ENCODE peak calls at places on chromosomes 2 and 18, in eight cellular contexts. Q is Caco-2, W is GM20000, G is GM13977, V is thoracic aorta, R is stomach, O is hepatocyte, A is lower lobe of right lung. Y is an unnamed sample.
A peak's percentile ranks its signal among the peaks of the same experiment; 100 is the strongest.

GRCh38 chr2:237629739-237630138 is 2.4 kb downstream of the LRRFIP1 start:
- DNase-seq in Q (no peak), W (no peak), G (no peak), V (no peak), R (no peak), O (no peak), A (no peak), Y (no peak)

GRCh38 chr2:144248350-144249034 is 271.4 kb downstream of the ZEB2 start:
- DNase-seq in Q (no peak), W (no peak), G (no peak), V (no peak), R (no peak), O (no peak), A (no peak), Y (no peak)

GRCh38 chr2:9417725-9418124 is 5.6 kb downstream of the ITGB1BP1 start:
- DNase-seq in Q (no peak), W (no peak), G (no peak), V (no peak), R (no peak), O (no peak), A (no peak), Y (no peak)

GRCh38 chr2:46705663-46706062 is 209.9 kb downstream of the MCFD2 start:
- DNase-seq in Q (no peak), W (no peak), G (no peak), V (no peak), R (no peak), O (no peak), A (no peak), Y (no peak)

GRCh38 chr2:222087998-222088397 is 210.8 kb downstream of the PAX3 start:
- DNase-seq in Q (no peak), W (no peak), G (no peak), V (no peak), R (no peak), O (no peak), A (no peak), Y (no peak)

GRCh38 chr2:169365093-169365483 is 2.8 kb upstream of the LRP2 start:
- DNase-seq in Q (no peak), W (peak; percentile 59), G (peak; percentile 58), V (no peak), R (no peak), O (no peak), A (no peak), Y (peak; percentile 42)

GRCh38 chr2:95271381-95271971 is 2.8 kb upstream of the PROM2 start:
- DNase-seq in Q (no peak), W (no peak), G (no peak), V (no peak), R (peak; percentile 16), O (no peak), A (peak; percentile 17), Y (no peak)

GRCh38 chr2:74188018-74188601 is 9.4 kb upstream of the MOB1A start:
- DNase-seq in Q (peak; percentile 44), W (no peak), G (no peak), V (no peak), R (no peak), O (peak; percentile 8), A (no peak), Y (no peak)

GRCh38 chr2:221215487-221215886 is 356.6 kb downstream of the EPHA4 start:
- DNase-seq in Q (no peak), W (no peak), G (no peak), V (no peak), R (no peak), O (no peak), A (no peak), Y (no peak)

GRCh38 chr2:211487746-211488145 is 931.3 kb downstream of the CPS1 start:
- DNase-seq in Q (no peak), W (no peak), G (no peak), V (no peak), R (no peak), O (no peak), A (no peak), Y (no peak)

GRCh38 chr2:38549066-38549465 is 53.7 kb downstream of the HNRNPLL start:
- DNase-seq in Q (no peak), W (no peak), G (no peak), V (no peak), R (no peak), O (no peak), A (no peak), Y (no peak)

GRCh38 chr2:44016282-44016681 is 20.5 kb upstream of the LRPPRC start:
- DNase-seq in Q (peak; percentile 82), W (peak; percentile 24), G (no peak), V (no peak), R (peak; percentile 43), O (peak; percentile 75), A (no peak), Y (peak; percentile 24)

GRCh38 chr2:99140860-99141109 is 722 bp upstream of the C2orf15 start:
- DNase-seq in Q (no peak), W (no peak), G (no peak), V (no peak), R (no peak), O (no peak), A (no peak), Y (peak; percentile 16)

GRCh38 chr18:57846258-57846657 is 43.1 kb upstream of the ATP8B1 start:
- DNase-seq in Q (peak; percentile 40), W (no peak), G (no peak), V (no peak), R (peak; percentile 40), O (peak; percentile 64), A (no peak), Y (no peak)

GRCh38 chr18:7946724-7947377 is 379.7 kb downstream of the PTPRM start:
- DNase-seq in Q (peak; percentile 10), W (no peak), G (no peak), V (no peak), R (peak; percentile 42), O (peak; percentile 73), A (no peak), Y (no peak)

GRCh38 chr2:31704561-31705212 is 123.9 kb upstream of the SRD5A2 start:
- DNase-seq in Q (no peak), W (no peak), G (no peak), V (no peak), R (peak; percentile 76), O (no peak), A (no peak), Y (no peak)

GRCh38 chr2:54483426-54483825 is 27.3 kb downstream of the SPTBN1 start:
- DNase-seq in Q (no peak), W (no peak), G (no peak), V (no peak), R (no peak), O (no peak), A (no peak), Y (no peak)

GRCh38 chr18:24446953-24447537 is 13.4 kb upstream of the HRH4 start:
- DNase-seq in Q (no peak), W (no peak), G (no peak), V (no peak), R (no peak), O (peak; percentile 27), A (no peak), Y (no peak)

GRCh38 chr2:164599954-164600589 is 21.2 kb downstream of the GRB14 start:
- DNase-seq in Q (peak; percentile 80), W (peak; percentile 29), G (peak; percentile 33), V (no peak), R (peak; percentile 30), O (peak; percentile 81), A (no peak), Y (peak; percentile 23)

GRCh38 chr2:108834620-108835019 is 48.0 kb downstream of the CCDC138 start:
- DNase-seq in Q (no peak), W (no peak), G (no peak), V (no peak), R (no peak), O (no peak), A (no peak), Y (no peak)

GRCh38 chr18:10051877-10052631 is 138.2 kb downstream of the VAPA start:
- DNase-seq in Q (no peak), W (no peak), G (no peak), V (no peak), R (peak; percentile 42), O (peak; percentile 35), A (no peak), Y (no peak)

GRCh38 chr2:120439637-120440384 is 93.9 kb downstream of the INHBB start:
- DNase-seq in Q (no peak), W (no peak), G (no peak), V (no peak), R (no peak), O (peak; percentile 29), A (no peak), Y (no peak)

GRCh38 chr2:69027060-69027459 is 14.1 kb downstream of the ANTXR1 start:
- DNase-seq in Q (no peak), W (no peak), G (no peak), V (no peak), R (no peak), O (no peak), A (no peak), Y (no peak)

GRCh38 chr18:27400001-27400400 is 214.9 kb upstream of the CHST9 start:
- DNase-seq in Q (peak; percentile 3), W (no peak), G (no peak), V (no peak), R (no peak), O (no peak), A (no peak), Y (no peak)
- TF ChIP-seq CTCF in Q (no peak), W (no peak), G (no peak), V (no peak), R (no peak), O (no peak), A (no peak), Y (no peak)

GRCh38 chr18:43789234-43790000 is 512.1 kb upstream of the SYT4 start:
- DNase-seq in Q (no peak), W (no peak), G (no peak), V (no peak), R (no peak), O (peak; percentile 22), A (no peak), Y (no peak)
- TF ChIP-seq CTCF in Q (no peak), W (no peak), G (no peak), V (no peak), R (no peak), O (peak; percentile 60), A (peak; percentile 24), Y (no peak)

GRCh38 chr2:64865831-64866146 is 123.4 kb upstream of the SLC1A4 start:
- DNase-seq in Q (no peak), W (no peak), G (no peak), V (no peak), R (no peak), O (no peak), A (no peak), Y (no peak)
- TF ChIP-seq CTCF in Q (no peak), W (no peak), G (no peak), V (no peak), R (no peak), O (no peak), A (peak; percentile 45), Y (no peak)

GRCh38 chr2:21469158-21469557 is 345.4 kb downstream of the TDRD15 start:
- DNase-seq in Q (no peak), W (no peak), G (no peak), V (no peak), R (no peak), O (no peak), A (no peak), Y (no peak)

GRCh38 chr2:21467910-21468309 is 344.1 kb downstream of the TDRD15 start:
- DNase-seq in Q (no peak), W (no peak), G (no peak), V (no peak), R (no peak), O (no peak), A (no peak), Y (no peak)

GRCh38 chr2:21468609-21469008 is 344.8 kb downstream of the TDRD15 start:
- DNase-seq in Q (no peak), W (no peak), G (no peak), V (no peak), R (no peak), O (no peak), A (no peak), Y (no peak)

GRCh38 chr2:21466528-21466927 is 342.8 kb downstream of the TDRD15 start:
- DNase-seq in Q (no peak), W (no peak), G (no peak), V (no peak), R (no peak), O (no peak), A (no peak), Y (no peak)

GRCh38 chr2:21467280-21467818 is 343.6 kb downstream of the TDRD15 start:
- DNase-seq in Q (no peak), W (no peak), G (no peak), V (no peak), R (no peak), O (no peak), A (no peak), Y (no peak)
- TF ChIP-seq CTCF in Q (no peak), W (no peak), G (no peak), V (no peak), R (no peak), O (no peak), A (no peak), Y (no peak)

Y was measured in GM10248.